ENCODE peak calls at places on chromosomes 12 and 14, in eight cellular contexts. D, Z, K, G, Y, O, H and I are unnamed samples.

GRCh38 chr12:57340104-57340503 is 89.1 kb upstream of the STAC3 start:
- DNase-seq in H (no peak), O (peak), G (no peak), D (peak), K (no peak), Z (no peak), Y (peak), I (no peak)

GRCh38 chr14:58731465-58732330 is 93.9 kb downstream of the DACT1 start:
- DNase-seq in Z (no peak), D (no peak), G (no peak), H (no peak), O (no peak), K (no peak), Y (no peak), I (peak)

GRCh38 chr12:80939231-80939950 is 1.7 kb upstream of the LIN7A start:
- DNase-seq in O (no peak), K (no peak), Z (peak), D (no peak), G (no peak), Y (no peak), H (no peak), I (no peak)

GRCh38 chr12:5689773-5690172 is 255.3 kb downstream of the ANO2 start:
- DNase-seq in D (no peak), H (no peak), K (no peak), O (no peak), Z (no peak), Y (no peak), G (no peak), I (no peak)

GRCh38 chr12:57214398-57214781 is 2.2 kb upstream of the NXPH4 start:
- DNase-seq in H (peak), Z (peak), G (peak), O (peak), D (peak), K (peak), Y (peak), I (no peak)

GRCh38 chr12:116916714-116917114 is 6.0 kb downstream of the FBXW8 start:
- DNase-seq in H (no peak), O (no peak), D (no peak), Y (no peak), G (peak), K (no peak), Z (peak), I (peak)

GRCh38 chr12:130702966-130703732 is 12.9 kb downstream of the RIMBP2 start:
- DNase-seq in O (no peak), H (no peak), G (no peak), Z (peak), K (no peak), D (no peak), Y (no peak), I (no peak)

GRCh38 chr12:131836714-131837397 is 8.7 kb downstream of the MMP17 start:
- DNase-seq in H (no peak), Z (no peak), O (no peak), K (no peak), G (no peak), Y (no peak), D (no peak), I (no peak)

GRCh38 chr12:85803231-85803630 is 33.0 kb downstream of the RASSF9 start:
- DNase-seq in O (no peak), H (no peak), D (no peak), Y (no peak), K (no peak), G (no peak), Z (no peak), I (no peak)

GRCh38 chr12:20383612-20384011 is 15.3 kb downstream of the PDE3A start:
- DNase-seq in K (no peak), G (no peak), H (no peak), Y (no peak), O (no peak), Z (no peak), D (no peak), I (no peak)

GRCh38 chr12:102374190-102374589 is 106.2 kb downstream of the IGF1 start:
- DNase-seq in H (no peak), Y (no peak), D (no peak), Z (no peak), K (no peak), O (no peak), G (no peak), I (no peak)

GRCh38 chr14:63470877-63471565 is 72.2 kb downstream of the PPP2R5E start:
- DNase-seq in H (no peak), O (no peak), K (no peak), Y (no peak), D (no peak), G (no peak), Z (no peak), I (peak)

GRCh38 chr12:34396006-34396860 is 373.9 kb downstream of the ALG10 start:
- DNase-seq in Y (peak), D (peak), G (no peak), O (peak), H (peak), Z (peak), K (no peak), I (no peak)

GRCh38 chr14:75374911-75375310 is 52.9 kb upstream of the JDP2 start:
- DNase-seq in Y (no peak), H (no peak), G (no peak), K (no peak), O (no peak), D (no peak), Z (no peak), I (no peak)

GRCh38 chr14:57066887-57067513 is 201.7 kb downstream of the EXOC5 start:
- DNase-seq in G (no peak), K (no peak), O (no peak), Y (no peak), Z (peak), H (peak), D (no peak), I (no peak)

GRCh38 chr14:58641509-58641908 is 3.7 kb downstream of the DACT1 start:
- DNase-seq in D (no peak), H (no peak), K (no peak), Z (no peak), O (no peak), Y (no peak), G (no peak), I (no peak)

DNA sequence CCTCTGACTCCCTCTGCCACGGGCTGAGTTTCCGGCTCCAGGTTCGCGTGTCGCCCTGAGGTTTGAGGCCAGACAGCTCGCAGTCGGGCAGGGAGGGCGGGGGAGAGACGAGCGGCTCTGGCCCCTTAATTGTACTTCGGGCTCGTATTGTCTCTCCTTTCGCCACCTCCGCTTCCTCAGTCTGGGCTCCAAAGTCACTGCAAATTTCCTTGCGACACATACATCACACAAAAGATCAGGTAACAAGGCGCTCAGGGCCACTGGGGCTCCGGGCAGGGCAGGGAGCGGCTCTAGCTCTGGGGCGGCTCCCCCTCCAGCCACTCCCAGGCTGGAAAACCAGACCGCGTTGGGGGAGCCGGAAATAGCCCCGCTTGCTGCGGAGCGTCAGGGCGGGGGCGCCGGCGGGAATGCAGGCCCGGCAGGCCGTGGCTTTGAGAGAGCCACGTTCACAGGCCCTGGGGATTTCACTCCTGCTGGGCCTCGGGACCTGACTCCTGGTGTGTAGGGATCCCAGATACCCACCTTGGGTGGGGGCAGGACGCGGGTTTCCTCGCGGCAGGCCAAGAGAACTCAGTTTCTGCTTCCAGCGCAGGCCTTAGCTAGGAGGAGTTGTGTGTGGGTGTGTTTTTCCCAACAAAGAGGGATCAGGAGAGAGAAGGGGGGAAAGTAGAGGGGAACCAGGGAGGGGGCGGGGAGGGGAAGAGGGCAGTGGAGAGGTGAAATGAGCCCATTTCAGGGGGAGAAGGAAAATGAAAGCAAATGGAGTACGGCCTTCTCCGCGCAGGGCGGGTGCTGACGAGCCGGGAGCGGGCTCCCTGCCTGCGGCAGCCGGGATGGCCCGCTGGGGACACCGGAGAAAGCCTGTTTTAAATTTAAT is 4.4 kb upstream of the HOXC9 start:
- DNase-seq in Y (no peak), D (no peak), K (no peak), H (peak), G (no peak), Z (no peak), O (no peak), I (no peak)
- H3K27ac ChIP-seq in Y (no peak), D (no peak), K (peak), H (no peak), G (no peak), Z (peak), O (no peak), I (no peak)

DNA sequence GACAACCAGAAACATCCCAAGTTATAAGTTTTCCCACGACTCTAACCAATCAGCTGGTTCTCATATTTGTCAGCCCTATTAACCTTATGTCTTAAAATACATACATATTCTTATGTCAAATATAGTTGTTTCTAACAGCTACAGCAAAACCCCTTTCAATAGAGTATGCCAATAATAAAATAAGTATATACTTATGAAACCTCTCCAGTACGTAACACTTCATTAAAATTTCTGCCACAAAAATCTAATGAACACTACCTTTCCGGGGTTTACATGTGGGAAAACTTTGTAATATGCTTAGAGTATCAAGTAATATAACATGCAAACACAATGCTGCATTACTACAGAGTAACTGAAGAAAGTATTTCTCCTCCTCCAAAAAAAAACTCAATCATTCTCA is 1.8 kb downstream of the LRP6 start:
- DNase-seq in D (no peak), K (no peak), O (no peak), G (no peak), Y (no peak), H (no peak), Z (no peak), I (no peak)
- H3K27ac ChIP-seq in D (peak), K (no peak), O (no peak), G (no peak), Y (peak), H (no peak), Z (no peak), I (no peak)

GRCh38 chr14:68233385-68233784 is 413.8 kb downstream of the RAD51B start:
- DNase-seq in H (no peak), O (no peak), G (no peak), Y (no peak), D (no peak), K (no peak), Z (no peak), I (no peak)
- H3K27ac ChIP-seq in H (peak), O (peak), G (no peak), Y (peak), D (peak), K (no peak), Z (no peak), I (peak)

DNA sequence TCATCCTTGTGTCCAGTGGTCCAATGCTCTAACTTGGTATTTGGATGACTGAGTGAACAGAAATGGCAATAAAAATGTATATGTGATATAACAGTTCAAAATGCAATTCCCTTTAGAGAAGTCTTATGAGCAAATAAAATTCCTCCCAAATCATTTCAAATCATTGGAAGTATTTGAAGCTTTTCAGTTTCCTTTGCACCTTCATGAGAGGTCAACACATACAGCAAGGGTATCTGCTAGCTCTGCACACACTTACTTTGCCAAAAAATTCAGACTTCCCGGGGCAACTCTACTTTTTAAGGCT is 423.7 kb downstream of the ATP23 start:
- DNase-seq in D (no peak), Y (no peak), G (no peak), H (no peak), K (no peak), O (no peak), Z (no peak), I (no peak)
- H3K27ac ChIP-seq in D (no peak), Y (no peak), G (no peak), H (no peak), K (no peak), O (no peak), Z (no peak), I (peak)

DNA sequence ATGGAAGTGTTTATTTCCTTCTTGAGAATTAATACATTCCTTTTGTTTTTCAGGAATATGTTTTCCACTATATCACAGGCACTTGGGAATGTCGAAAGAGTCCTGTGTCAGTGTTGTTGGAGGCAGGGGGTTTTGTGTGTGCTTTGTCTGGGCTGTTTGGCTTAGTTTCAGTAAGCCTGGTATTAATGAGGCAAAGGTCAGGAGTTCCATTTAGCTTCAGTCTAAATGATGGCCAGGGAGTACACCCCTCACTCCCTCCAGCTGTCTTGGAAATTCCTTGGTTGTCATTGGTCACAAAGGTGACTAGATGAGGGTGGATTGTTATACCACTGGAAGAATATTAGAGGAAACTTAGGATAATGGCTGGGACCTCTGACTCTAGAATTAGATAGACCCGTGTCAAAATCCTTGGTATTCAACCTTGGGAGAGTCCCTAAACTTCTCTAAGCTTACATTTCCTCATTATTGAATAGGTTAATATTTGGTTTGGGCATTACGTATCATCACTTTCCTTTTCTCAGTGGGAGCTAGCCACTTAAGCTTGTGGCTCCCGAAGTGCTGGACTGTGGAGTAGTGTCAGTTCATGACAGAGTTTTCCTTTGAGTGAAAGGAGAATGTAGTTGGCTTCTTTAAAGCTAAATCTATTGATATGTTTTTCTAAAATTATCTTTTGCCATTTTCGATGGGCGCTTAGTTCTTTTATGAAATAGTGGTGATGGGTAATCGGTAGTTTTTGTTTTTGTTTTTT is 5.2 kb downstream of the FRS2 start:
- DNase-seq in H (no peak), D (no peak), K (no peak), O (no peak), G (no peak), Y (no peak), Z (peak), I (no peak)
- H3K27ac ChIP-seq in H (no peak), D (peak), K (no peak), O (peak), G (no peak), Y (peak), Z (no peak), I (no peak)

GRCh38 chr12:121529184-121529583 is 51.6 kb downstream of the KDM2B start:
- DNase-seq in K (no peak), G (no peak), D (no peak), Z (no peak), O (no peak), H (no peak), Y (no peak), I (no peak)
- H3K27ac ChIP-seq in K (no peak), G (no peak), D (no peak), Z (no peak), O (no peak), H (no peak), Y (no peak), I (no peak)

DNA sequence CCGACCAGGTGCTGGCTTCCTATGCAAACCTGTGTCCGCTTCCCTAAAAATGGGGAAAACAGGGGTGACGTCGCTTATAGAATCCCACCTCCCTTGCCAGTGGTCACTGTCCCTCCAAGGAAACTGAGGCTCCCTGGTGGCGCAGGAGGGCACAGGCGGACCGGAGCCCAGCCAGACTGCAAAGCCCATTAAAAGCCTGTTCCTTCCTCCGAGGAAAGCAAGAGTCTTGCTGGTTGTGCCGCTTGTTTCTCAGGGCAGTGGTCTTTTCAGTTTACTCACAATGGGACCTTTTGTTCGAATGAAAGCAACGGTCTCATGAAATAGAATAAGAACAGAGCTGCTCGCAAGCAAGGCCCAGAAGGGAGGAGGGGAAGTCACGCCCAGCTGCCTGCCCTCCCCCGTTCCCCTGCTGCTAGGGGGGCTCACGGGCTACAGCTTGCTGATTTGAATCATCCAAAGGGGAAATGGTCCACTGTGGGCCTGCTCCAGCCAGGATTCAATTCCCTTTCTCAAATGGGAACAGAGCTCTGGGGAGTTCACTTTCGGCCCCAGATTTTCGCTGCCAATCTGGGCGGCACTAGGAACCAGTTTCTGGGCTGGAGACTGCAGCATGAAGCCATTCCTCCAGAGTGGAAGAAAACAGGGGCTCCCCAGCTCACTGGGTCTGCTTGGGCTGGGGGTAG is 4.6 kb upstream of the SELPLG start:
- DNase-seq in D (peak), K (no peak), Y (no peak), Z (no peak), G (no peak), O (peak), H (no peak), I (no peak)
- H3K27ac ChIP-seq in D (peak), K (no peak), Y (peak), Z (no peak), G (no peak), O (peak), H (no peak), I (no peak)

GRCh38 chr12:28265435-28266042 is 75.3 kb downstream of the CCDC91 start:
- DNase-seq in K (no peak), D (no peak), O (no peak), G (no peak), Z (no peak), H (no peak), Y (no peak), I (no peak)
- H3K27ac ChIP-seq in K (no peak), D (no peak), O (no peak), G (no peak), Z (no peak), H (no peak), Y (no peak), I (no peak)

GRCh38 chr14:20799955-20800544 is 2.6 kb downstream of the RNASE1 start:
- DNase-seq in O (peak), K (no peak), H (no peak), D (peak), Y (peak), G (no peak), Z (no peak), I (no peak)

GRCh38 chr14:20801726-20802125 is 918 bp downstream of the RNASE1 start:
- DNase-seq in Z (no peak), O (peak), K (no peak), G (no peak), Y (peak), D (no peak), H (peak), I (no peak)

GRCh38 chr14:20802341-20803084 is at the start of gene RNASE1:
- DNase-seq in O (peak), H (peak), Y (peak), G (no peak), D (peak), K (no peak), Z (no peak), I (no peak)

GRCh38 chr14:20805485-20805884 is 2.8 kb upstream of the RNASE1 start:
- DNase-seq in D (no peak), Y (no peak), O (no peak), Z (no peak), H (no peak), G (no peak), K (no peak), I (no peak)

GRCh38 chr14:20803221-20803620 is 577 bp upstream of the RNASE1 start:
- DNase-seq in Z (no peak), Y (peak), K (no peak), H (no peak), O (no peak), G (no peak), D (no peak), I (no peak)
- H3K27ac ChIP-seq in Z (no peak), Y (peak), K (no peak), H (peak), O (peak), G (no peak), D (peak), I (no peak)

GRCh38 chr12:118748478-118749380 is 232.6 kb upstream of the SRRM4 start:
- DNase-seq in H (no peak), Z (no peak), D (no peak), K (no peak), O (no peak), Y (no peak), G (no peak), I (no peak)
- H3K27ac ChIP-seq in H (no peak), Z (no peak), D (no peak), K (no peak), O (no peak), Y (no peak), G (no peak), I (no peak)